ENCODE peak calls at places on chromosomes 3 and 15, in ten cellular contexts. Q, W, G, M, O, U, P, V, Z and E are unnamed samples.

GRCh38 chr3:18445421-18446066 is 20.4 kb upstream of the SATB1 start:
- DNase-seq in Q (no peak), W (no peak), G (no peak), M (no peak), O (no peak), U (no peak), P (no peak), V (no peak), Z (peak), E (no peak)

GRCh38 chr3:82093641-82094040 is 332.2 kb upstream of the GBE1 start:
- DNase-seq in Q (no peak), W (no peak), G (no peak), M (no peak), O (no peak), U (peak), P (no peak), V (no peak), Z (no peak), E (no peak)

GRCh38 chr3:127464642-127465041 is 125.9 kb downstream of the TPRA1 start:
- DNase-seq in Q (no peak), W (no peak), G (no peak), M (no peak), O (no peak), U (no peak), P (no peak), V (no peak), Z (no peak), E (no peak)

GRCh38 chr15:57418640-57419039 is 42.3 kb downstream of the CGNL1 start:
- DNase-seq in Q (no peak), W (no peak), G (no peak), M (peak), O (no peak), U (peak), P (no peak), V (no peak), Z (no peak), E (no peak)

GRCh38 chr15:78552597-78552996 is 12.4 kb downstream of the PSMA4 start:
- DNase-seq in Q (no peak), W (no peak), G (no peak), M (no peak), O (no peak), U (no peak), P (no peak), V (no peak), Z (no peak), E (no peak)

GRCh38 chr15:61701455-61701854 is 358.8 kb downstream of the VPS13C start:
- DNase-seq in Q (no peak), W (no peak), G (no peak), M (no peak), O (no peak), U (no peak), P (no peak), V (no peak), Z (no peak), E (no peak)

GRCh38 chr15:39860200-39860599 is 59.9 kb downstream of the GPR176 start:
- DNase-seq in Q (no peak), W (no peak), G (no peak), M (no peak), O (no peak), U (no peak), P (no peak), V (no peak), Z (no peak), E (no peak)

GRCh38 chr15:70323111-70323851 is 225.6 kb upstream of the TLE3 start:
- DNase-seq in Q (peak), W (peak), G (no peak), M (no peak), O (no peak), U (no peak), P (no peak), V (no peak), Z (peak), E (no peak)

GRCh38 chr3:190582667-190583066 is 68.8 kb downstream of the IL1RAP start:
- DNase-seq in Q (no peak), W (no peak), G (no peak), M (no peak), O (no peak), U (no peak), P (no peak), V (no peak), Z (no peak), E (no peak)